ENCODE peak calls at places on chromosomes 3 and 15, in seven cellular contexts. Z is stimulated activated CD8-positive, alpha-beta memory T cell treated with anti-CD3 and anti-CD28 coated beads, Interleukin-15, amount 100 ng/mL, for 24 hours; K is pons; A is posterior vena cava; G is HTR-8/SVneo; D is lower lobe of right lung; F is activated CD8-positive, alpha-beta memory T cell treated with anti-CD3 and anti-CD28 coated beads, Interleukin-2, amount 50 U/mL, for 4 hours. T is an unnamed sample.

GRCh38 chr3:108493862-108494261 is 16.5 kb downstream of the MYH15 start:
- DNase-seq in Z (no peak), K (no peak), A (no peak), G (peak; percentile 17), D (no peak), F (no peak), T (no peak)

GRCh38 chr15:72182673-72183072 is 14.9 kb downstream of the GRAMD2A start:
- DNase-seq in Z (no peak), K (no peak), A (peak; percentile 9), G (no peak), D (no peak), F (no peak), T (no peak)

GRCh38 chr3:158160958-158161357 is 51.1 kb downstream of the RSRC1 start:
- DNase-seq in Z (no peak), K (no peak), A (no peak), G (peak; percentile 7), D (no peak), F (no peak), T (no peak)

GRCh38 chr3:632571-633170 is 436.1 kb downstream of the CHL1 start:
- DNase-seq in Z (no peak), K (peak; percentile 87), A (no peak), G (peak; percentile 18), D (no peak), F (no peak), T (no peak)

GRCh38 chr3:14554715-14555114 is 14.6 kb upstream of the GRIP2 start:
- DNase-seq in Z (no peak), K (no peak), A (no peak), G (no peak), D (no peak), F (no peak), T (no peak)

GRCh38 chr3:34175636-34176186 is 377.3 kb downstream of the PDCD6IP start:
- DNase-seq in Z (no peak), K (no peak), A (no peak), G (no peak), D (no peak), F (no peak), T (no peak)

GRCh38 chr15:83991163-83991562 is 244.4 kb upstream of the GOLGA6L4 start:
- DNase-seq in Z (no peak), K (no peak), A (no peak), G (no peak), D (no peak), F (no peak), T (no peak)

GRCh38 chr3:10228248-10228950 is 19.9 kb upstream of the TATDN2 start:
- DNase-seq in Z (no peak), K (peak; percentile 15), A (peak; percentile 18), G (no peak), D (no peak), F (no peak), T (peak; percentile 78)

GRCh38 chr15:62059108-62059817 is 984 bp downstream of the VPS13C start:
- DNase-seq in Z (no peak), K (peak; percentile 41), A (no peak), G (no peak), D (no peak), F (no peak), T (no peak)

GRCh38 chr15:52485290-52485689 is 43.4 kb downstream of the MYO5A start:
- DNase-seq in Z (no peak), K (peak; percentile 73), A (no peak), G (no peak), D (no peak), F (no peak), T (no peak)

GRCh38 chr3:10223676-10224639 is 24.3 kb upstream of the TATDN2 start:
- DNase-seq in Z (no peak), K (no peak), A (no peak), G (no peak), D (no peak), F (peak; percentile 45), T (no peak)

GRCh38 chr3:170132335-170132734 is 49.2 kb downstream of the PHC3 start:
- DNase-seq in Z (no peak), K (no peak), A (no peak), G (no peak), D (no peak), F (no peak), T (no peak)

GRCh38 chr3:195151866-195152526 is 119.0 kb downstream of the XXYLT1 start:
- DNase-seq in Z (no peak), K (no peak), A (no peak), G (peak; percentile 43), D (no peak), F (no peak), T (no peak)

GRCh38 chr3:122102191-122102935 is 47.2 kb downstream of the CD86 start:
- DNase-seq in Z (no peak), K (no peak), A (no peak), G (no peak), D (no peak), F (no peak), T (no peak)

GRCh38 chr3:13053425-13053824 is 19.8 kb downstream of the IQSEC1 start:
- DNase-seq in Z (no peak), K (no peak), A (no peak), G (no peak), D (no peak), F (no peak), T (no peak)

GRCh38 chr15:58398643-58399042 is 33.1 kb upstream of the LIPC start:
- DNase-seq in Z (no peak), K (no peak), A (no peak), G (no peak), D (no peak), F (no peak), T (no peak)

GRCh38 chr3:50529996-50530706 is 26.7 kb upstream of the CACNA2D2 start:
- DNase-seq in Z (no peak), K (no peak), A (no peak), G (no peak), D (no peak), F (no peak), T (no peak)

GRCh38 chr3:127690106-127690505 is 17.4 kb downstream of the ABTB1 start:
- DNase-seq in Z (no peak), K (no peak), A (peak; percentile 76), G (no peak), D (peak; percentile 37), F (no peak), T (no peak)

GRCh38 chr3:188077160-188077812 is 76.7 kb upstream of the LPP start:
- DNase-seq in Z (no peak), K (no peak), A (no peak), G (no peak), D (no peak), F (no peak), T (no peak)

GRCh38 chr3:149934524-149934923 is 36.2 kb downstream of the PFN2 start:
- DNase-seq in Z (no peak), K (no peak), A (peak; percentile 80), G (no peak), D (no peak), F (no peak), T (no peak)

GRCh38 chr15:65286069-65286703 is 497 bp downstream of the PARP16 start:
- DNase-seq in Z (no peak), K (no peak), A (no peak), G (peak; percentile 32), D (peak; percentile 69), F (no peak), T (no peak)

GRCh38 chr3:38649500-38650247 is at the start of gene SCN5A:
- DNase-seq in Z (peak; percentile 25), K (no peak), A (peak; percentile 78), G (peak; percentile 63), D (peak; percentile 57), F (peak; percentile 62), T (no peak)

GRCh38 chr3:123755085-123755484 is 129.0 kb downstream of the MYLK start:
- DNase-seq in Z (no peak), K (no peak), A (no peak), G (no peak), D (peak; percentile 67), F (no peak), T (no peak)

GRCh38 chr3:32283304-32283703 is 44.8 kb downstream of the CMTM8 start:
- DNase-seq in Z (no peak), K (no peak), A (no peak), G (no peak), D (no peak), F (no peak), T (no peak)

GRCh38 chr3:195186041-195186709 is 84.8 kb downstream of the XXYLT1 start:
- DNase-seq in Z (no peak), K (no peak), A (peak; percentile 24), G (no peak), D (no peak), F (no peak), T (no peak)

GRCh38 chr15:34987982-34988873 is at the start of gene ZNF770:
- DNase-seq in Z (peak; percentile 77), K (peak; percentile 74), A (peak; percentile 94), G (peak; percentile 69), D (peak; percentile 86), F (peak; percentile 78), T (peak; percentile 83)

T was measured in natural killer cell treated with Interleukin-12 subunit alpha and Interleukin-12 subunit beta and Interleukin-15 and Interleukin-18, amount 100 ng/mL, for 72 hours.